ENCODE peak calls at places on chromosomes 3 and 15, in seven cellular contexts. U is sigmoid colon, B is H54, K is lower leg skin, G is upper lobe of left lung, V is GM12892, W is gastrocnemius medialis. E is an unnamed sample.

GRCh38 chr15:57213783-57214366 is 162.4 kb upstream of the CGNL1 start:
- DNase-seq in U (no peak), V (no peak), G (no peak), B (no peak), K (no peak), W (no peak), E (no peak)

GRCh38 chr15:62068071-62068786 is 1.5 kb downstream of the C2CD4A start:
- DNase-seq in W (no peak), B (peak; percentile 22), U (peak; percentile 66), G (peak; percentile 61), V (peak; percentile 17), K (no peak), E (no peak)

GRCh38 chr3:165185707-165186327 is 10.4 kb downstream of the SLITRK3 start:
- DNase-seq in W (no peak), K (peak; percentile 83), V (no peak), B (no peak), U (peak; percentile 66), G (no peak), E (no peak)

GRCh38 chr3:82461049-82461889 is 699.8 kb upstream of the GBE1 start:
- DNase-seq in G (no peak), U (no peak), B (no peak), V (no peak), W (no peak), K (no peak), E (no peak)

GRCh38 chr3:43328653-43329052 is 42.3 kb downstream of the SNRK start:
- DNase-seq in B (no peak), U (no peak), V (no peak), G (no peak), K (no peak), W (no peak), E (no peak)

GRCh38 chr15:82680200-82681102 is 29.2 kb downstream of the AP3B2 start:
- DNase-seq in B (no peak), W (no peak), U (peak; percentile 50), G (peak; percentile 78), K (no peak), V (peak; percentile 73), E (no peak)

GRCh38 chr15:100690032-100690785 is 87.8 kb downstream of the ASB7 start:
- DNase-seq in W (no peak), G (peak; percentile 52), K (peak; percentile 84), B (no peak), U (no peak), V (no peak), E (no peak)

GRCh38 chr3:189766416-189766815 is 135.2 kb downstream of the TP63 start:
- DNase-seq in V (no peak), G (no peak), K (no peak), U (no peak), W (no peak), B (no peak), E (no peak)

GRCh38 chr3:111765136-111765535 is 93.9 kb upstream of the PHLDB2 start:
- DNase-seq in W (no peak), V (no peak), U (no peak), B (no peak), K (no peak), G (no peak), E (no peak)

GRCh38 chr15:40069178-40070165 is 30.5 kb upstream of the SRP14 start:
- DNase-seq in W (peak; percentile 98), B (peak; percentile 88), K (peak; percentile 96), V (peak; percentile 78), U (peak; percentile 94), G (peak; percentile 95), E (no peak)
- TF ChIP-seq POLR2A in W (no peak), B (no peak), K (no peak), V (peak; percentile 66), U (no peak), G (no peak), E (no peak)

GRCh38 chr3:52246728-52247454 is 1.3 kb downstream of the PPM1M start:
- DNase-seq in U (no peak), B (no peak), G (peak; percentile 71), K (peak; percentile 87), W (no peak), V (no peak), E (no peak)

GRCh38 chr3:52244061-52244628 is 1.4 kb upstream of the PPM1M start:
- DNase-seq in B (peak; percentile 87), G (peak; percentile 73), U (peak; percentile 72), W (peak; percentile 33), V (peak; percentile 64), K (peak; percentile 87), E (no peak)

GRCh38 chr3:52247455-52248164 is 2.1 kb downstream of the PPM1M start:
- DNase-seq in K (peak; percentile 36), V (no peak), U (no peak), B (no peak), W (no peak), G (no peak), E (no peak)

GRCh38 chr3:52246264-52246620 is 683 bp downstream of the PPM1M start:
- DNase-seq in B (no peak), U (no peak), K (no peak), W (no peak), V (no peak), G (no peak), E (no peak)

DNA sequence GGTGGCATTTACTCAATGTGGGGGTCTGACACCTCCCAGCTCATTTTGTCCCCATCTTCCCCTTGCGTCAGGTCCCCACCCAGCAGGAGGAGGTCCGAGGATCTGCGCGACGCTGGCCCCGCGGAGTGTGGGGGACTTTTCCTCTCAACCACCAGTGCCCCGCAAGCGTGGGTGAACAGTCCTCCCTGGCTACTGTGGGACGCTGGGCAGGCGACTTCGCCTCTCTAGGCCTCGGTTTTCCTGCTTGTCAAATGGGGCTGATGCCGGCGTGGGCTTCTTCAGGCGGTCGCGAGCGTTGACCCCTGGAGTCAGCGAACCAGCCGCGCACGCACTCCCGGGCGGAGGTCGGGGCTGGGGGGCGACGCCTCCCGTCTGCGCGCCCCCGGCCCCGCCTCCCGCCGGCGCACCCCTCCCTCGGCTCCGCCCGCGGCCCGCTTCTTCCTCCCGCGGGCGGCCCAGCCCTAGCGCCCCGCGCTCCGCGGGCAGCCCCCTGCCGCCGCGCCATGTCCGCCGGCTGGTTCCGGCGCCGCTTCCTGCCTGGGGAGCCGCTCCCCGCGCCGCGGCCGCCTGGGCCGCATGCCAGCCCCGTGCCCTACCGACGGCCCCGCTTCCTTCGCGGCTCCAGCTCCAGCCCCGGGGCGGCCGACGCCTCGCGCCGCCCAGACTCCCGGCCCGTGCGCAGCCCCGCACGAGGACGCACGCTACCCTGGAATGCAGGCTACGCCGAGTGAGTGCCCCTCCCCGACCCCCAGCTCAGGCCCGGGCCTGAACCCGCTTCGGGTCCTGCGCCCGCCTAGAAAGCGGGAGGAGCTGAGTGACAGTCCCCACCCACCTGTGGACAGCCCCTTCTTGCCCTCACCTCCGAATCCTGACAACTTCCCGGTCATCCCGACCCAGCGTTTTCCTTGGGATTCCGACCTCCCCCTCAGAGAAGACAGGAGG is at the start of gene PPM1M:
- DNase-seq in W (peak; percentile 24), G (peak; percentile 66), V (peak; percentile 72), U (peak; percentile 80), B (no peak), K (peak; percentile 92), E (no peak)
- TF ChIP-seq POLR2A in W (no peak), G (no peak), V (peak; percentile 30), U (no peak), B (peak; percentile 32), K (no peak), E (no peak)

DNA sequence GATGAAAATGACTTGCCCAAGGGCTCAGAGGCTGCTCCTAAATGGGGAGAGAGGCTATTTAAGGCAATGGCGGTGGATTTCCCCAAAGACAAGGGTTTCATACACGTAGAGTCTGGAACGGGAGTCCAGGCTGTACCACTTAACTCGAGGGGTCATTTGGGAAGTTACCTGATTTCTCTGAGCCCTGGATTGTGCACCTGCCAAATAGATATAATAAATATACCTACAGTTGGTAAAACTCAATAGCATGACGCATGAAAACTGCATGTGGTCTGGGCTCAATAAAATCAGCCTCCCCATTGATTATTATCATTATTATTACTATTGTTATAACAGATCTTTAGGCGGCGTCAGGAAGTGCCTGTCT is 1.3 kb upstream of the ITPR1 start:
- DNase-seq in B (no peak), K (no peak), G (no peak), W (no peak), V (no peak), U (no peak), E (no peak)
- TF ChIP-seq POLR2A in B (no peak), K (no peak), G (no peak), W (no peak), V (no peak), U (no peak), E (no peak)

DNA sequence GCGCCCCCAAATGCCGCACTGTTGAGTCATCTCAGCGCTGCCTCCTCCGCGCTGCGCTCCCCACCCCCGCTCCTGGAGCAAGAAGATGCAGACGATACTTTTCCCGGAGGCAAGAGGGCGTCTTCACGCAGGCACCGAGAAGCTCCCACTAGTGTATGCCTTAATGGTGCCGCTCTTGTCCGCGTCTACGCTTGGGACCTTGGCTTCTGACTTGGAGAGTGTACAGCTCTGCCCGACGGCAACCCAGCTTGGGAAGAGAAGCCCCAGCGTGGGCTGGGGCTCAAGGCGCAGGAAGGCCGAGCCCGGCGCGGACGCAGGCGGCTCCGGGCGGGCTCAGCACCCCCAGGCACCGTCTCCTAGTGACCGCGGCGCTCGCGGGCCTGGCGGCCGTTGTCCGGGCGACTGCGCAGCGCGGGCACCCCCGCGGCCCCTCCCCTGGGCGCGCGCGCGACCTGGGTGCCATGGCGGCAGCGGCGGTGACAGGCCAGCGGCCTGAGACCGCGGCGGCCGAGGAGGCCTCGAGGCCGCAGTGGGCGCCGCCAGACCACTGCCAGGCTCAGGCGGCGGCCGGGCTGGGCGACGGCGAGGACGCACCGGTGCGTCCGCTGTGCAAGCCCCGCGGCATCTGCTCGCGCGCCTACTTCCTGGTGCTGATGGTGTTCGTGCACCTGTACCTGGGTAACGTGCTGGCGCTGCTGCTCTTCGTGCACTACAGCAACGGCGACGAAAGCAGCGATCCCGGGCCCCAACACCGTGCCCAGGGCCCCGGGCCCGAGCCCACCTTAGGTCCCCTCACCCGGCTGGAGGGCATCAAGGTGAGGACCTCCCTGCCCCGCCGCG is at the start of gene P4HTM:
- DNase-seq in K (peak; percentile 97), U (peak; percentile 97), V (peak; percentile 61), G (peak; percentile 85), B (peak; percentile 94), W (peak; percentile 80), E (no peak)
- TF ChIP-seq POLR2A in K (no peak), U (peak; percentile 64), V (peak; percentile 40), G (no peak), B (peak; percentile 55), W (peak; percentile 36), E (peak; percentile 53)

GRCh38 chr15:96337991-96338771 is 7.7 kb downstream of the NR2F2 start:
- DNase-seq in W (no peak), V (no peak), G (no peak), K (no peak), U (no peak), B (no peak), E (no peak)

GRCh38 chr15:96337354-96337990 is 7.0 kb downstream of the NR2F2 start:
- DNase-seq in B (no peak), W (no peak), G (no peak), V (no peak), U (no peak), K (no peak), E (no peak)

GRCh38 chr15:96335429-96335807 is 4.9 kb downstream of the NR2F2 start:
- DNase-seq in B (no peak), W (no peak), G (no peak), K (no peak), U (no peak), V (no peak), E (no peak)

GRCh38 chr15:96336045-96336642 is 5.6 kb downstream of the NR2F2 start:
- DNase-seq in V (no peak), K (no peak), W (no peak), G (no peak), B (no peak), U (no peak), E (no peak)

GRCh38 chr15:96336643-96337353 is 6.3 kb downstream of the NR2F2 start:
- DNase-seq in V (no peak), W (peak; percentile 33), K (peak; percentile 81), B (no peak), G (no peak), U (no peak), E (no peak)
- TF ChIP-seq POLR2A in V (no peak), W (no peak), K (no peak), B (no peak), G (no peak), U (no peak), E (no peak)